ENCODE peak calls at places on chromosomes 16 and 17, in eight cellular contexts. H, D, Q, W, A, Y, L and N are unnamed samples.

GRCh38 chr17:28570716-28571254 is 539 bp downstream of the PIGS start:
- DNase-seq in W (peak; percentile 45), A (no peak), H (peak; percentile 26), D (peak; percentile 22), Q (no peak), Y (no peak), L (peak; percentile 12), N (no peak)

GRCh38 chr17:56661906-56662305 is 68.4 kb downstream of the NOG start:
- DNase-seq in H (no peak), Q (no peak), D (no peak), L (no peak), W (no peak), A (no peak), Y (no peak), N (no peak)

GRCh38 chr16:64304376-64304775 is 817.5 kb downstream of the CDH11 start:
- DNase-seq in Y (no peak), D (no peak), W (no peak), H (no peak), L (no peak), A (no peak), Q (no peak), N (no peak)

GRCh38 chr16:73713301-73713700 is 583.3 kb upstream of the PSMD7 start:
- DNase-seq in Q (no peak), H (no peak), D (no peak), A (no peak), W (no peak), Y (no peak), L (no peak), N (no peak)

GRCh38 chr17:50534222-50534978 is 1.9 kb downstream of the EPN3 start:
- DNase-seq in Y (no peak), D (no peak), W (no peak), Q (no peak), A (no peak), H (no peak), L (no peak), N (no peak)

GRCh38 chr16:63061319-63061718 is 1025.1 kb upstream of the CDH8 start:
- DNase-seq in W (no peak), D (no peak), Y (no peak), A (no peak), L (no peak), Q (no peak), H (no peak), N (no peak)

GRCh38 chr16:57144027-57144426 is 41.8 kb downstream of the PSME3IP1 start:
- DNase-seq in W (no peak), L (no peak), A (no peak), Q (no peak), D (no peak), H (no peak), Y (no peak), N (no peak)

GRCh38 chr17:60491771-60492170 is 34.3 kb downstream of the APPBP2 start:
- DNase-seq in Y (no peak), L (no peak), Q (no peak), H (no peak), A (no peak), D (no peak), W (no peak), N (no peak)

GRCh38 chr17:66814026-66814425 is 20.9 kb upstream of the CACNG5 start:
- DNase-seq in Y (no peak), W (no peak), H (no peak), D (no peak), Q (no peak), L (no peak), A (no peak), N (no peak)

GRCh38 chr17:50872710-50873424 is 6.7 kb upstream of the TOB1 start:
- DNase-seq in L (no peak), A (no peak), W (no peak), D (peak; percentile 26), Y (no peak), Q (no peak), H (peak; percentile 54), N (peak; percentile 78)

GRCh38 chr16:27436065-27436464 is 34.1 kb downstream of the IL21R start:
- DNase-seq in D (no peak), Q (no peak), H (no peak), Y (no peak), L (no peak), A (no peak), W (no peak), N (no peak)

GRCh38 chr16:27204232-27204915 is 1.0 kb downstream of the KDM8 start:
- DNase-seq in L (no peak), Y (no peak), H (no peak), A (no peak), W (no peak), D (no peak), Q (no peak), N (no peak)

GRCh38 chr17:49200423-49201083 is 9.8 kb downstream of the GNGT2 start:
- DNase-seq in Q (no peak), A (no peak), W (no peak), Y (no peak), L (no peak), D (no peak), H (no peak), N (no peak)

GRCh38 chr16:77963185-77964044 is 58.9 kb upstream of the CLEC3A start:
- DNase-seq in A (no peak), Y (peak; percentile 14), Q (peak; percentile 83), L (no peak), W (no peak), D (no peak), H (no peak), N (no peak)

GRCh38 chr17:42287305-42288077 is 807 bp upstream of the STAT5A start:
- DNase-seq in D (peak; percentile 36), H (peak; percentile 37), Q (no peak), Y (no peak), W (no peak), A (no peak), L (no peak), N (no peak)

GRCh38 chr17:41301916-41302901 is at the start of gene KRTAP29-1:
- DNase-seq in Y (no peak), H (no peak), A (no peak), L (no peak), D (no peak), W (no peak), Q (no peak), N (no peak)

GRCh38 chr16:54649846-54650245 is 280.8 kb upstream of the IRX5 start:
- DNase-seq in D (no peak), H (no peak), Q (no peak), A (no peak), L (no peak), W (no peak), Y (no peak), N (no peak)

GRCh38 chr17:61460796-61461585 is 8.8 kb downstream of the TBX4 start:
- DNase-seq in L (no peak), W (no peak), Y (no peak), A (no peak), H (no peak), Q (no peak), D (no peak), N (no peak)

GRCh38 chr17:58968662-58969061 is 138.0 kb downstream of the TRIM37 start:
- DNase-seq in D (no peak), A (no peak), W (no peak), Q (no peak), H (peak; percentile 1), L (no peak), Y (peak; percentile 19), N (peak; percentile 35)

GRCh38 chr16:3175157-3176153 is 12.5 kb upstream of the OR1F1 start:
- DNase-seq in D (no peak), H (no peak), Q (no peak), W (no peak), A (peak; percentile 79), Y (peak; percentile 54), L (no peak), N (no peak)

GRCh38 chr16:74199842-74200124 is 96.8 kb upstream of the PSMD7 start:
- DNase-seq in L (no peak), Q (no peak), Y (no peak), D (no peak), H (no peak), A (no peak), W (no peak), N (no peak)

GRCh38 chr17:38918129-38918913 is 7.1 kb upstream of the LASP1NB start:
- DNase-seq in Q (no peak), W (no peak), Y (no peak), H (no peak), A (no peak), L (no peak), D (no peak), N (no peak)